ENCODE peak calls at places on chromosomes 4 and X, in seven cellular contexts. One of them, this sample, is unnamed.

GRCh38 chr4:150401083-150401687 is 180.8 kb upstream of the MAB21L2 start:
- DNase-seq in neuronal stem cell: no peak
- DNase-seq in mesenchymal stem cell: no peak
- DNase-seq in H9: no peak
- DNase-seq in IMR-90: no peak
- DNase-seq in mesendoderm: no peak
- DNase-seq in H1: no peak
- DNase-seq in this sample: no peak

GRCh38 chr4:12583286-12583685 is 900.9 kb downstream of the RAB28 start:
- DNase-seq in neuronal stem cell: no peak
- DNase-seq in mesenchymal stem cell: no peak
- DNase-seq in H9: no peak
- DNase-seq in IMR-90: no peak
- DNase-seq in mesendoderm: no peak
- DNase-seq in H1: no peak
- DNase-seq in this sample: no peak

GRCh38 chrX:17154001-17154400 is 207.5 kb downstream of the REPS2 start:
- DNase-seq in neuronal stem cell: no peak
- DNase-seq in mesenchymal stem cell: no peak
- DNase-seq in H9: no peak
- DNase-seq in IMR-90: no peak
- DNase-seq in mesendoderm: no peak
- DNase-seq in H1: no peak
- DNase-seq in this sample: no peak

GRCh38 chrX:40097492-40098263 is at the start of gene BCOR:
- DNase-seq in neuronal stem cell: no peak
- DNase-seq in mesenchymal stem cell: peak
- DNase-seq in H9: peak
- DNase-seq in IMR-90: peak
- DNase-seq in mesendoderm: peak
- DNase-seq in H1: no peak
- DNase-seq in this sample: peak

GRCh38 chrX:20500171-20500865 is 233.6 kb upstream of the RPS6KA3 start:
- DNase-seq in neuronal stem cell: no peak
- DNase-seq in mesenchymal stem cell: peak
- DNase-seq in H9: no peak
- DNase-seq in IMR-90: no peak
- DNase-seq in mesendoderm: no peak
- DNase-seq in H1: no peak
- DNase-seq in this sample: no peak

GRCh38 chr4:187075514-187075913 is 351.9 kb upstream of the FAT1 start:
- DNase-seq in neuronal stem cell: no peak
- DNase-seq in mesenchymal stem cell: no peak
- DNase-seq in H9: no peak
- DNase-seq in IMR-90: peak
- DNase-seq in mesendoderm: no peak
- DNase-seq in H1: no peak
- DNase-seq in this sample: no peak

GRCh38 chr4:82745173-82745842 is 53.3 kb downstream of the SCD5 start:
- DNase-seq in neuronal stem cell: peak
- DNase-seq in mesenchymal stem cell: peak
- DNase-seq in H9: no peak
- DNase-seq in IMR-90: peak
- DNase-seq in mesendoderm: peak
- DNase-seq in H1: no peak
- DNase-seq in this sample: peak

GRCh38 chrX:87338510-87338909 is 179.1 kb upstream of the KLHL4 start:
- DNase-seq in neuronal stem cell: peak
- DNase-seq in mesenchymal stem cell: peak
- DNase-seq in H9: no peak
- DNase-seq in IMR-90: peak
- DNase-seq in mesendoderm: peak
- DNase-seq in H1: no peak
- DNase-seq in this sample: peak

GRCh38 chr4:70892086-70892769 is 9.9 kb upstream of the MOB1B start:
- DNase-seq in neuronal stem cell: no peak
- DNase-seq in mesenchymal stem cell: no peak
- DNase-seq in H9: no peak
- DNase-seq in IMR-90: no peak
- DNase-seq in mesendoderm: no peak
- DNase-seq in H1: no peak
- DNase-seq in this sample: peak

GRCh38 chr4:76688737-76689078 is 209.2 kb downstream of the SOWAHB start:
- DNase-seq in neuronal stem cell: no peak
- DNase-seq in mesenchymal stem cell: no peak
- DNase-seq in H9: no peak
- DNase-seq in IMR-90: peak
- DNase-seq in mesendoderm: no peak
- DNase-seq in H1: no peak
- DNase-seq in this sample: peak

GRCh38 chrX:45083314-45083713 is 117.4 kb downstream of the DIPK2B start:
- DNase-seq in neuronal stem cell: no peak
- DNase-seq in mesenchymal stem cell: no peak
- DNase-seq in H9: no peak
- DNase-seq in IMR-90: no peak
- DNase-seq in mesendoderm: no peak
- DNase-seq in H1: no peak
- DNase-seq in this sample: no peak

GRCh38 chr4:114208747-114209146 is 229.3 kb upstream of the ARSJ start:
- DNase-seq in neuronal stem cell: no peak
- DNase-seq in mesenchymal stem cell: no peak
- DNase-seq in H9: no peak
- DNase-seq in IMR-90: peak
- DNase-seq in mesendoderm: no peak
- DNase-seq in H1: no peak
- DNase-seq in this sample: no peak

GRCh38 chr4:166422475-166422874 is 549.4 kb downstream of the TLL1 start:
- DNase-seq in neuronal stem cell: no peak
- DNase-seq in mesenchymal stem cell: peak
- DNase-seq in H9: no peak
- DNase-seq in IMR-90: peak
- DNase-seq in mesendoderm: no peak
- DNase-seq in H1: no peak
- DNase-seq in this sample: no peak

GRCh38 chr4:3705236-3705987 is 60.8 kb upstream of the ADRA2C start:
- DNase-seq in neuronal stem cell: no peak
- DNase-seq in mesenchymal stem cell: no peak
- DNase-seq in H9: no peak
- DNase-seq in IMR-90: no peak
- DNase-seq in mesendoderm: no peak
- DNase-seq in H1: no peak
- DNase-seq in this sample: no peak

GRCh38 chrX:24219320-24219719 is 69.8 kb downstream of the ZFX start:
- DNase-seq in neuronal stem cell: no peak
- DNase-seq in mesenchymal stem cell: no peak
- DNase-seq in H9: no peak
- DNase-seq in IMR-90: no peak
- DNase-seq in mesendoderm: no peak
- DNase-seq in H1: no peak
- DNase-seq in this sample: no peak

GRCh38 chr4:151992755-151993154 is 231.9 kb upstream of the GATB start:
- DNase-seq in neuronal stem cell: no peak
- DNase-seq in mesenchymal stem cell: no peak
- DNase-seq in H9: no peak
- DNase-seq in IMR-90: no peak
- DNase-seq in mesendoderm: peak
- DNase-seq in H1: no peak
- DNase-seq in this sample: no peak

GRCh38 chrX:132488092-132488749 is 617 bp downstream of the MBNL3 start:
- DNase-seq in neuronal stem cell: no peak
- DNase-seq in mesenchymal stem cell: peak
- DNase-seq in H9: no peak
- DNase-seq in IMR-90: peak
- DNase-seq in mesendoderm: peak
- DNase-seq in H1: no peak
- DNase-seq in this sample: peak

GRCh38 chr4:177391287-177391686 is 51.0 kb downstream of the AGA start:
- DNase-seq in neuronal stem cell: no peak
- DNase-seq in mesenchymal stem cell: no peak
- DNase-seq in H9: no peak
- DNase-seq in IMR-90: peak
- DNase-seq in mesendoderm: no peak
- DNase-seq in H1: no peak
- DNase-seq in this sample: no peak

GRCh38 chr4:40909363-40909876 is 159.7 kb downstream of the NSUN7 start:
- DNase-seq in neuronal stem cell: no peak
- DNase-seq in mesenchymal stem cell: peak
- DNase-seq in H9: no peak
- DNase-seq in IMR-90: peak
- DNase-seq in mesendoderm: no peak
- DNase-seq in H1: no peak
- DNase-seq in this sample: no peak

GRCh38 chrX:75115707-75116413 is 40.2 kb downstream of the ABCB7 start:
- DNase-seq in neuronal stem cell: no peak
- DNase-seq in mesenchymal stem cell: no peak
- DNase-seq in H9: peak
- DNase-seq in IMR-90: no peak
- DNase-seq in mesendoderm: peak
- DNase-seq in H1: no peak
- DNase-seq in this sample: no peak

GRCh38 chr4:137960371-137961050 is 281.6 kb downstream of the SLC7A11 start:
- DNase-seq in neuronal stem cell: no peak
- DNase-seq in mesenchymal stem cell: peak
- DNase-seq in H9: no peak
- DNase-seq in IMR-90: peak
- DNase-seq in mesendoderm: no peak
- DNase-seq in H1: no peak
- DNase-seq in this sample: no peak

GRCh38 chr4:145938618-145939177 is at the start of gene ZNF827:
- DNase-seq in neuronal stem cell: peak
- DNase-seq in mesenchymal stem cell: peak
- DNase-seq in H9: peak
- DNase-seq in IMR-90: peak
- DNase-seq in mesendoderm: peak
- DNase-seq in H1: no peak
- DNase-seq in this sample: peak

GRCh38 chrX:109858602-109859341 is 125.7 kb upstream of the ACSL4 start:
- DNase-seq in neuronal stem cell: no peak
- DNase-seq in mesenchymal stem cell: no peak
- DNase-seq in H9: no peak
- DNase-seq in IMR-90: no peak
- DNase-seq in mesendoderm: no peak
- DNase-seq in H1: no peak
- DNase-seq in this sample: no peak

GRCh38 chrX:147911192-147912022 is at the start of gene FMR1:
- DNase-seq in neuronal stem cell: peak
- DNase-seq in mesenchymal stem cell: peak
- DNase-seq in H9: peak
- DNase-seq in IMR-90: peak
- DNase-seq in mesendoderm: peak
- DNase-seq in H1: peak
- DNase-seq in this sample: peak

GRCh38 chrX:44106864-44107263 is 133.7 kb upstream of the NDP start:
- DNase-seq in neuronal stem cell: no peak
- DNase-seq in mesenchymal stem cell: no peak
- DNase-seq in H9: no peak
- DNase-seq in IMR-90: no peak
- DNase-seq in mesendoderm: no peak
- DNase-seq in H1: no peak
- DNase-seq in this sample: no peak

GRCh38 chr4:74456056-74456744 is 11.3 kb downstream of the AREG start:
- DNase-seq in neuronal stem cell: no peak
- DNase-seq in mesenchymal stem cell: no peak
- DNase-seq in H9: no peak
- DNase-seq in IMR-90: no peak
- DNase-seq in mesendoderm: peak
- DNase-seq in H1: no peak
- DNase-seq in this sample: no peak
- H3K18ac ChIP-seq in neuronal stem cell: no peak
- H3K18ac ChIP-seq in mesenchymal stem cell: no peak
- H3K18ac ChIP-seq in H9: no peak
- H3K18ac ChIP-seq in IMR-90: no peak
- H3K18ac ChIP-seq in mesendoderm: no peak
- H3K18ac ChIP-seq in H1: no peak
- H3K18ac ChIP-seq in this sample: no peak

DNA sequence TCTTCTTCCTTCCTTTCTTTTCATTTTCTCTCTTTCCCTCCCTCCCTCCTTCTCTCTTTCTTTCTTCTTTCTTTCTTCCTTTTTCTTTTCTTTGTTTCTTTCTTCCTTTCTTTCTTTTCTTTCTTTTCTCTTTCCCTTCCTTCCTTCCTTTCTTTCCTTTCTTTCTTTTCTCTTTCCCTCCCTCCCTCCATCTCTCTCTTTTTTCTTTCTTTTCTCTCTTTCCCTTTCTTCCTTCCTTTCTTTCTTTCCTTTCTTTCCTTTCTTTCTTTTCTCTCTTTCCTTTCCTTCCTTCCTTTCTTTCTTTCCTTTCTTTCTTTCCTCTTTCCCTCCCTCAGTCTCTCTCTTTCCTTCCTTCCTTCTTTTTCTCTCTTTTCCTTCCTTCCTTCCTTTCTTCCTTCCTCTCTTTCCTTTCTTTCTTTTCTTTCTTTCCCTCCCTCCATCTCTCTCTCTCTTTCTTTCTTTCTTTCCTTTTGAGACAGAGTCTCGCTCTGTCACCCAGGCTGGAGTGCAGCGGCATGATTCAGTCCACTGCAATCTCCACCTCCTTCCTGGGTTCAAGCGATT is 44.4 kb downstream of the CRLF2 start:
- DNase-seq in neuronal stem cell: no peak
- DNase-seq in mesenchymal stem cell: no peak
- DNase-seq in H9: no peak
- DNase-seq in IMR-90: no peak
- DNase-seq in mesendoderm: no peak
- DNase-seq in H1: no peak
- DNase-seq in this sample: no peak
- H3K4me2 ChIP-seq in neuronal stem cell: no peak
- H3K4me2 ChIP-seq in mesenchymal stem cell: no peak
- H3K4me2 ChIP-seq in H9: no peak
- H3K4me2 ChIP-seq in IMR-90: no peak
- H3K4me2 ChIP-seq in mesendoderm: no peak
- H3K4me2 ChIP-seq in H1: no peak
- H3K4me2 ChIP-seq in this sample: no peak

GRCh38 chr4:52685316-52685715 is 26.2 kb upstream of the USP46 start:
- DNase-seq in neuronal stem cell: no peak
- DNase-seq in mesenchymal stem cell: no peak
- DNase-seq in H9: no peak
- DNase-seq in IMR-90: no peak
- DNase-seq in mesendoderm: no peak
- DNase-seq in H1: no peak
- DNase-seq in this sample: no peak
- H3K18ac ChIP-seq in neuronal stem cell: no peak
- H3K18ac ChIP-seq in mesenchymal stem cell: no peak
- H3K18ac ChIP-seq in H9: no peak
- H3K18ac ChIP-seq in IMR-90: no peak
- H3K18ac ChIP-seq in mesendoderm: no peak
- H3K18ac ChIP-seq in H1: no peak
- H3K18ac ChIP-seq in this sample: no peak

DNA sequence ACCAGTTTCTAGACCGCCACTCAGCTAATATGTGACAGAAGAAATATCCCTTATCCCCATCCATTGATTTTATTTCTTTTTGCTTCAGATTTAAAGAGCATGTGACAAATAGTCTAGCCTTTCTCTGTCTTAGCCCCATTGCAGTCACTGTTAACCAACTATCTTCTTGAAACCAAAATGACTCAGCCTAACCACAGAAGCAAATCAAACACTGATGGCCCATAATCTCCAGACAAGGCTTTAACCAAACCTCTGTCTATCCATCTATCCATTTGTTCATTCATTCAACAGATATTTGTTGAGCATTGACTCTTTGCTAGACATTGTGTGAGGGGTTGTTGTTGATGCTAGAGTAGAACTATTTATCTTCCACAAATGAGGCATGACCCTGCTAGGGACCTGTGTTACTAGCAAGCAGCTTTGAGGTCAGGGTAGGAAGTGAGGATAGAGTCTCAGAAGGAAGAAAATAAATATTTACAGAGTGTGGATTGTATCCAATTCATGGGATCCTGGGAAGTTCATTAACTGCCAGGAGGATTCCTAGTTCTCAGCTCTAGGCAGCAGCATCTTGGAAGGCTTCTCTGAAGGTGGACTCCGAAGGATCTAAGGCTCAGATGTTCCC is 22.5 kb downstream of the HNRNPH2 start:
- DNase-seq in neuronal stem cell: no peak
- DNase-seq in mesenchymal stem cell: peak
- DNase-seq in H9: no peak
- DNase-seq in IMR-90: peak
- DNase-seq in mesendoderm: no peak
- DNase-seq in H1: no peak
- DNase-seq in this sample: no peak
- H3K4me2 ChIP-seq in neuronal stem cell: no peak
- H3K4me2 ChIP-seq in mesenchymal stem cell: no peak
- H3K4me2 ChIP-seq in H9: no peak
- H3K4me2 ChIP-seq in IMR-90: peak
- H3K4me2 ChIP-seq in mesendoderm: no peak
- H3K4me2 ChIP-seq in H1: no peak
- H3K4me2 ChIP-seq in this sample: no peak

This sample was measured in trophoblast cell.